ENCODE peak calls at places on chromosomes 7 and 10, in nine cellular contexts. One of them, this sample, is unnamed.

GRCh38 chr10:124093076-124093773 is at the start of gene CHST15:
- DNase-seq in germinal center: peak
- DNase-seq in cardiac fibroblast: peak
- DNase-seq in NCI-H187: no peak
- DNase-seq in heart left ventricle: peak
- DNase-seq in head of caudate nucleus: peak
- DNase-seq in Calu3: peak
- DNase-seq in H54: peak
- DNase-seq in SK-N-SH: peak
- DNase-seq in this sample: no peak

GRCh38 chr7:47435889-47436312 is 146.0 kb downstream of the TNS3 start:
- DNase-seq in Calu3: peak
- DNase-seq in cardiac fibroblast: peak
- DNase-seq in heart left ventricle: peak
- DNase-seq in head of caudate nucleus: peak
- DNase-seq in germinal center: no peak
- DNase-seq in NCI-H187: no peak
- DNase-seq in H54: peak
- DNase-seq in SK-N-SH: peak
- DNase-seq in this sample: no peak

GRCh38 chr10:117781216-117781836 is 238.8 kb downstream of the EMX2 start:
- DNase-seq in cardiac fibroblast: no peak
- DNase-seq in H54: no peak
- DNase-seq in Calu3: no peak
- DNase-seq in heart left ventricle: no peak
- DNase-seq in NCI-H187: no peak
- DNase-seq in germinal center: no peak
- DNase-seq in head of caudate nucleus: no peak
- DNase-seq in SK-N-SH: no peak
- DNase-seq in this sample: no peak

GRCh38 chr7:1883031-1883761 is 213.1 kb downstream of the ELFN1 start:
- DNase-seq in germinal center: no peak
- DNase-seq in Calu3: peak
- DNase-seq in H54: peak
- DNase-seq in cardiac fibroblast: peak
- DNase-seq in SK-N-SH: no peak
- DNase-seq in NCI-H187: no peak
- DNase-seq in heart left ventricle: no peak
- DNase-seq in head of caudate nucleus: no peak
- DNase-seq in this sample: no peak

GRCh38 chr10:70617798-70618568 is 15.4 kb upstream of the PRF1 start:
- DNase-seq in NCI-H187: no peak
- DNase-seq in H54: peak
- DNase-seq in head of caudate nucleus: no peak
- DNase-seq in germinal center: no peak
- DNase-seq in Calu3: no peak
- DNase-seq in cardiac fibroblast: peak
- DNase-seq in heart left ventricle: no peak
- DNase-seq in SK-N-SH: no peak
- DNase-seq in this sample: no peak

GRCh38 chr10:75019360-75019759 is 92.1 kb upstream of the SAMD8 start:
- DNase-seq in SK-N-SH: no peak
- DNase-seq in Calu3: no peak
- DNase-seq in head of caudate nucleus: no peak
- DNase-seq in H54: no peak
- DNase-seq in cardiac fibroblast: peak
- DNase-seq in germinal center: no peak
- DNase-seq in NCI-H187: peak
- DNase-seq in heart left ventricle: no peak
- DNase-seq in this sample: no peak

GRCh38 chr7:70795948-70796347 is 336.0 kb upstream of the GALNT17 start:
- DNase-seq in Calu3: no peak
- DNase-seq in cardiac fibroblast: no peak
- DNase-seq in germinal center: no peak
- DNase-seq in NCI-H187: no peak
- DNase-seq in heart left ventricle: no peak
- DNase-seq in head of caudate nucleus: no peak
- DNase-seq in H54: no peak
- DNase-seq in SK-N-SH: peak
- DNase-seq in this sample: no peak

GRCh38 chr10:66837990-66838389 is 87.8 kb upstream of the LRRTM3 start:
- DNase-seq in NCI-H187: no peak
- DNase-seq in germinal center: no peak
- DNase-seq in Calu3: no peak
- DNase-seq in cardiac fibroblast: peak
- DNase-seq in H54: no peak
- DNase-seq in SK-N-SH: no peak
- DNase-seq in heart left ventricle: no peak
- DNase-seq in head of caudate nucleus: no peak
- DNase-seq in this sample: no peak

GRCh38 chr7:152909683-152910544 is 150.4 kb downstream of the ACTR3B start:
- DNase-seq in heart left ventricle: no peak
- DNase-seq in head of caudate nucleus: no peak
- DNase-seq in germinal center: no peak
- DNase-seq in H54: no peak
- DNase-seq in NCI-H187: no peak
- DNase-seq in Calu3: peak
- DNase-seq in SK-N-SH: no peak
- DNase-seq in cardiac fibroblast: no peak
- DNase-seq in this sample: no peak

This sample was measured in GM13976.